ENCODE peak calls at places on chromosomes 4 and X, in four cellular contexts. D is upper lobe of left lung, R is stomach, C is mammary epithelial cell. E is an unnamed sample.
A peak's percentile ranks its signal among the peaks of the same experiment; 100 is the strongest.

GRCh38 chrX:2425281-2426071 is 75.3 kb downstream of the DHRSX start:
- DNase-seq in D (no peak), R (no peak), C (no peak), E (no peak)

GRCh38 chr4:69773443-69773842 is 13.0 kb upstream of the SULT1B1 start:
- DNase-seq in D (no peak), R (no peak), C (no peak), E (no peak)

GRCh38 chr4:61583696-61584095 is 383.6 kb downstream of the ADGRL3 start:
- DNase-seq in D (no peak), R (no peak), C (peak; percentile 81), E (no peak)

GRCh38 chr4:155522201-155522600 is 144.4 kb upstream of the GUCY1A1 start:
- DNase-seq in D (no peak), R (no peak), C (no peak), E (no peak)

GRCh38 chr4:3375688-3376087 is 66.1 kb upstream of the HGFAC start:
- DNase-seq in D (no peak), R (no peak), C (peak; percentile 67), E (no peak)

GRCh38 chr4:57147335-57148060 is 37.3 kb upstream of the IGFBP7 start:
- DNase-seq in D (no peak), R (no peak), C (no peak), E (no peak)

GRCh38 chr4:77819409-77819835 is 254 bp upstream of the CNOT6L start:
- DNase-seq in D (peak; percentile 26), R (no peak), C (no peak), E (peak; percentile 80)

GRCh38 chrX:51395807-51396728 is 63.4 kb downstream of the NUDT10 start:
- DNase-seq in D (peak; percentile 24), R (no peak), C (no peak), E (peak; percentile 20)

GRCh38 chr4:14364953-14365533 is 637.2 kb upstream of the CPEB2 start:
- DNase-seq in D (no peak), R (no peak), C (no peak), E (no peak)

GRCh38 chr4:7067147-7067522 is 729 bp downstream of the GRPEL1 start:
- DNase-seq in D (peak; percentile 75), R (peak; percentile 51), C (no peak), E (no peak)

GRCh38 chr4:185787926-185788679 is 23.9 kb downstream of the SORBS2 start:
- DNase-seq in D (no peak), R (no peak), C (no peak), E (no peak)

GRCh38 chr4:159607824-159608223 is 504.9 kb downstream of the RAPGEF2 start:
- DNase-seq in D (no peak), R (no peak), C (peak; percentile 42), E (no peak)

GRCh38 chr4:11368701-11369115 is 60.0 kb downstream of the HS3ST1 start:
- DNase-seq in D (no peak), R (no peak), C (no peak), E (no peak)

GRCh38 chrX:134933248-134933647 is 57.5 kb upstream of the SMIM10 start:
- DNase-seq in D (no peak), R (no peak), C (no peak), E (no peak)

GRCh38 chrX:77565278-77565677 is 118.1 kb downstream of the FGF16 start:
- DNase-seq in D (no peak), R (no peak), C (no peak), E (no peak)

GRCh38 chr4:15868065-15868464 is 70.5 kb downstream of the FGFBP1 start:
- DNase-seq in D (no peak), R (no peak), C (no peak), E (no peak)

GRCh38 chr4:144590020-144590419 is 55.9 kb upstream of the HHIP start:
- DNase-seq in D (no peak), R (no peak), C (no peak), E (no peak)

GRCh38 chr4:52959545-52959944 is 97.4 kb downstream of the RASL11B start:
- DNase-seq in D (no peak), R (no peak), C (no peak), E (no peak)

GRCh38 chrX:15269618-15270521 is at the start of gene ASB9:
- DNase-seq in D (peak; percentile 73), R (peak; percentile 71), C (peak; percentile 97), E (no peak)

GRCh38 chr4:76956961-76957738 is 7.6 kb downstream of the SEPTIN11 start:
- DNase-seq in D (no peak), R (no peak), C (no peak), E (no peak)

GRCh38 chr4:148716361-148717063 is 274.3 kb upstream of the NR3C2 start:
- DNase-seq in D (no peak), R (no peak), C (no peak), E (no peak)

GRCh38 chr4:71663780-71664179 is 120.1 kb downstream of the GC start:
- DNase-seq in D (no peak), R (no peak), C (no peak), E (no peak)

GRCh38 chrX:83916525-83916924 is 55.6 kb downstream of the CYLC1 start:
- DNase-seq in D (no peak), R (no peak), C (peak; percentile 6), E (no peak)

GRCh38 chrX:69065451-69065850 is 99.8 kb downstream of the PJA1 start:
- DNase-seq in D (peak; percentile 4), R (peak; percentile 7), C (peak; percentile 46), E (no peak)

GRCh38 chr4:144421839-144422565 is 224.0 kb upstream of the HHIP start:
- DNase-seq in D (no peak), R (no peak), C (peak; percentile 27), E (no peak)

GRCh38 chrX:140572724-140573123 is 67.9 kb upstream of the SOX3 start:
- DNase-seq in D (peak; percentile 55), R (peak; percentile 49), C (peak; percentile 14), E (no peak)

GRCh38 chrX:100747090-100747489 is 15.2 kb upstream of the SYTL4 start:
- DNase-seq in D (no peak), R (no peak), C (no peak), E (no peak)

GRCh38 chr4:109548655-109549054 is 11.4 kb upstream of the MCUB start:
- DNase-seq in D (peak; percentile 46), R (no peak), C (peak; percentile 92), E (no peak)

GRCh38 chrX:119981286-119982070 is 37.9 kb upstream of the NKAP start:
- DNase-seq in D (no peak), R (no peak), C (peak; percentile 20), E (no peak)

GRCh38 chr4:74206088-74206826 is 48.3 kb downstream of the MTHFD2L start:
- DNase-seq in D (no peak), R (no peak), C (no peak), E (no peak)

GRCh38 chr4:8607603-8608481 is 15.3 kb downstream of the CPZ start:
- DNase-seq in D (no peak), R (peak; percentile 38), C (no peak), E (peak; percentile 17)

GRCh38 chr4:60450054-60450453 is 750.1 kb upstream of the ADGRL3 start:
- DNase-seq in D (no peak), R (no peak), C (no peak), E (no peak)

GRCh38 chr4:182343435-182343834 is 100.2 kb downstream of the TENM3 start:
- DNase-seq in D (no peak), R (no peak), C (no peak), E (no peak)

DNA sequence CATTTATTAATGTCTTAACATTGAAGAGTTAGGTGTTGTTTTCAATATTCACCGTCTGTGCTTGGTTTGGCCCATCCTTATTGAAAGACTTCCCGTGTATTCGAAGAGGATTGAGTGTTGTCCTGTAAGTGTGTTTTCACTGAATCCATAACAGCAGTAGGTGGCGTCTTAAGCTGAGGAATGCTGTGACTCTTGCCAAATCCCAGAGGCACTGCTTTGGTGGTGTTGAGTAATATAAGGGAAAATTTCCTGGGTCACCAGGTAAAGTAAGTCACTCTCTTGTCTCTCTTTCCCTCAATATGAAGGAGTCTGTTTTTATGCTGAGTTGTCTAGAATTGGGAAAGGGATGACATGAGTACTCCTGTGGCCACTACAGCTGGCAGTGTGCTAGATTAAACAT is 146.8 kb upstream of the ZXDB start:
- DNase-seq in D (no peak), R (no peak), C (peak; percentile 21), E (no peak)
- H3K9me3 ChIP-seq in D (no peaks in the 10 kb centered on the region), R (peaks cover 4% of the 10 kb centered on the region), C (peaks cover 2% of the 10 kb centered on the region), E (no peaks in the 10 kb centered on the region)

DNA sequence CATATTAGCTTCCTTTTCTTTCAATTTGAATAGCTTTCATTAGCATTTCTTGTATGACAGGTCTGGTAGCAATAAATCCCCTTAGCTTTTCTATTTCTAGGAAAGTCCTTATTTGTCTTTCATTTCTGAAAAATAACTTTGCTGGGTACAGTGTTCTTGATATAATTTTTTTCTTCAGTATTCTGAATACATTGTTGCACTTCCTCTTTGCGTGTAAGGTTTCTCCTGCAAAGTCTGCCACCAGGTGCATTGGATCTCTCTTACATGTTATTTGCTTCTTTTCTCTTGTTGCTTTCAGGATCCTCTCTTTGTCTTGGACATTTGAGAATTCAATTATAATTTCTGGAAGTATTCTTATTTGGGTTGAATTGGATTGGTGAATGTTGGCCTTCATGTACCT is 663.7 kb downstream of the GRXCR1 start:
- DNase-seq in D (no peak), R (no peak), C (no peak), E (no peak)
- H3K9me3 ChIP-seq in D (no peaks in the 10 kb centered on the region), R (peaks cover 9% of the 10 kb centered on the region), C (no peaks in the 10 kb centered on the region), E (no peaks in the 10 kb centered on the region)

GRCh38 chr4:103054030-103054429 is 22.5 kb downstream of the SLC9B2 start:
- DNase-seq in D (no peak), R (no peak), C (no peak), E (no peak)

GRCh38 chr4:103052779-103053178 is 23.8 kb downstream of the SLC9B2 start:
- DNase-seq in D (no peak), R (no peak), C (no peak), E (no peak)

GRCh38 chr4:103046416-103047290 is 27.1 kb upstream of the SLC9B1 start:
- DNase-seq in D (peak; percentile 24), R (peak; percentile 30), C (peak; percentile 10), E (peak; percentile 13)

GRCh38 chr4:103052145-103052544 is 24.4 kb downstream of the SLC9B2 start:
- DNase-seq in D (no peak), R (no peak), C (no peak), E (no peak)

DNA sequence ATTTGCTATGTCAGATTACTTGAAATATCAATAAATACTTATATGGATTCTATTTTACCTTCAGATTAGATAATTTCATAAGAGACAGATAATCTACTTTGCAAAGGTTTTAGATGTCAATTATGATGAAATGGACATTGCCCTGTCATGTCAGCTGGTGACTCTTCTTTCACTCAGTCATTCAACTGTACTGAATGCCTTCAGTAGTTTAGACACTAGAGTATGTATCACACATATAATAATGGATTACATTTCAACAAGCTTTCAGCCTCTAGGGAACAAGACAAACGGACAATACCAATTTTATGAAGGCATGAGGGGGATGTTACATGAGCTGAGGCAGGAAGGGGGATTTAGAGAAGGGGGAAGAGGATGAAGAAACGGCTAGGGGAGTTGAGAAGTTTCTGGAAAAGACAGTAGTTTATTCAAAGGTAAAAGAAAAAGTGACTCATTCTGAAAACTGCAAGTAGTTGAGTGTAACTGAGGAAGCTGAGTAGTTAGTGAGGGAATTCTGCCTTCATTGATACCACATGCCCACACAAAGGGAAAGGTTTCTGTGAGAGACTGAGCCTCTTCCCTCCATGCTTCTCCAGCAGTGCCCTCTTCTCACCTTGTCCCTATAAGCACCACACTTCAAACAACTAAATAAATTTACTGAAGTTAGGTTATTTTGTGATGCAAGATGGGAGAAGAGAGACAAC is 25.7 kb downstream of the SLC9B2 start:
- DNase-seq in D (no peak), R (no peak), C (peak; percentile 24), E (no peak)
- H3K9me3 ChIP-seq in D (no peaks in the 10 kb centered on the region), R (no peaks in the 10 kb centered on the region), C (no peaks in the 10 kb centered on the region), E (no peaks in the 10 kb centered on the region)

DNA sequence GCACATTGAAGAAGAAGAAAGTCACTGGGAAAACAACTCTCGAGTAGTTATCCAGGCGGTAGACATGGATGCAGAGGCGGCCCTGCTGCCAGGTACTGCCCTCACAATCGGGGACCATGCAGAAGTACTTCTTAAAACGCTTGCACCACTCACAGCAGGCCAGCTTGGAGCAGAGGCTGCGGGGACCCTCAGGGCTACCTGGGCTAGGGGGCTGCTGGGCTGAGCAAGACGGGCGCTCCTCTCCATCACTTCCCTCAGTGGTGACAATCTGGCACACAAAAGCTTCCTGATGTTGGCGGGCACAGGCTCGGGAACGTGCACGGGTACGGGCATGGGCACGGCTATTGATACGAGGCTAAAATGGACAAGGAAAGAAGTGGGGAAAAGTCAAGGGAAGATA is 19.7 kb downstream of the GABRE start:
- DNase-seq in D (no peak), R (no peak), C (no peak), E (no peak)
- H3K9me3 ChIP-seq in D (no peaks in the 10 kb centered on the region), R (no peaks in the 10 kb centered on the region), C (peaks cover 9% of the 10 kb centered on the region), E (no peaks in the 10 kb centered on the region)

E was measured in T-helper 17 cell.